ENCODE peak calls at places on chromosomes 2 and 18, in ten cellular contexts. V, J, E, R, A, N, C, G, X and O are unnamed samples.

GRCh38 chr18:46588971-46589660 is 67.9 kb downstream of the LOXHD1 start:
- DNase-seq in J (no peak), R (no peak), E (no peak), G (no peak), C (no peak), A (no peak), X (no peak), V (no peak), N (no peak), O (no peak)

GRCh38 chr2:66853585-66853984 is 418.7 kb downstream of the MEIS1 start:
- DNase-seq in R (no peak), E (no peak), V (no peak), J (no peak), X (peak; percentile 70), G (no peak), A (peak; percentile 94), N (no peak), C (no peak), O (no peak)

GRCh38 chr2:240139666-240140393 is 628 bp downstream of the OTOS start:
- DNase-seq in J (peak; percentile 37), R (no peak), C (peak; percentile 38), V (no peak), X (peak; percentile 49), E (no peak), A (no peak), G (no peak), N (no peak), O (no peak)

GRCh38 chr18:79476918-79477685 is 81.4 kb downstream of the NFATC1 start:
- DNase-seq in E (no peak), X (peak; percentile 18), A (peak; percentile 39), V (peak; percentile 8), N (no peak), C (peak; percentile 32), R (peak; percentile 55), G (no peak), J (peak; percentile 15), O (no peak)

GRCh38 chr2:1673160-1673944 is 71.0 kb downstream of the PXDN start:
- DNase-seq in G (no peak), N (no peak), A (peak; percentile 59), V (no peak), C (no peak), R (no peak), E (no peak), J (no peak), X (no peak), O (no peak)

GRCh38 chr18:8212893-8213805 is 396.1 kb upstream of the RAB12 start:
- DNase-seq in J (no peak), V (no peak), G (no peak), X (no peak), C (no peak), A (no peak), R (no peak), N (no peak), E (no peak), O (no peak)

GRCh38 chr2:234289789-234290188 is 207.1 kb downstream of the ARL4C start:
- DNase-seq in A (no peak), G (peak; percentile 33), X (peak; percentile 76), C (no peak), N (no peak), E (no peak), R (peak; percentile 66), V (no peak), J (no peak), O (no peak)

GRCh38 chr2:177245010-177245422 is 19.5 kb downstream of the NFE2L2 start:
- DNase-seq in J (no peak), X (no peak), V (no peak), R (no peak), G (no peak), N (no peak), A (no peak), C (no peak), E (no peak), O (no peak)

GRCh38 chr2:217889656-217890055 is 113.1 kb downstream of the TNS1 start:
- DNase-seq in C (no peak), A (no peak), V (no peak), N (no peak), G (no peak), R (no peak), X (no peak), J (no peak), E (no peak), O (no peak)

GRCh38 chr18:44778788-44779187 is 98.1 kb downstream of the SETBP1 start:
- DNase-seq in R (no peak), J (no peak), C (no peak), G (no peak), X (no peak), V (no peak), A (no peak), E (no peak), N (no peak), O (no peak)

GRCh38 chr2:112048887-112049286 is 6.2 kb upstream of the TMEM87B start:
- DNase-seq in V (no peak), N (no peak), X (no peak), E (no peak), J (no peak), A (no peak), C (no peak), G (no peak), R (peak; percentile 61), O (no peak)

DNA sequence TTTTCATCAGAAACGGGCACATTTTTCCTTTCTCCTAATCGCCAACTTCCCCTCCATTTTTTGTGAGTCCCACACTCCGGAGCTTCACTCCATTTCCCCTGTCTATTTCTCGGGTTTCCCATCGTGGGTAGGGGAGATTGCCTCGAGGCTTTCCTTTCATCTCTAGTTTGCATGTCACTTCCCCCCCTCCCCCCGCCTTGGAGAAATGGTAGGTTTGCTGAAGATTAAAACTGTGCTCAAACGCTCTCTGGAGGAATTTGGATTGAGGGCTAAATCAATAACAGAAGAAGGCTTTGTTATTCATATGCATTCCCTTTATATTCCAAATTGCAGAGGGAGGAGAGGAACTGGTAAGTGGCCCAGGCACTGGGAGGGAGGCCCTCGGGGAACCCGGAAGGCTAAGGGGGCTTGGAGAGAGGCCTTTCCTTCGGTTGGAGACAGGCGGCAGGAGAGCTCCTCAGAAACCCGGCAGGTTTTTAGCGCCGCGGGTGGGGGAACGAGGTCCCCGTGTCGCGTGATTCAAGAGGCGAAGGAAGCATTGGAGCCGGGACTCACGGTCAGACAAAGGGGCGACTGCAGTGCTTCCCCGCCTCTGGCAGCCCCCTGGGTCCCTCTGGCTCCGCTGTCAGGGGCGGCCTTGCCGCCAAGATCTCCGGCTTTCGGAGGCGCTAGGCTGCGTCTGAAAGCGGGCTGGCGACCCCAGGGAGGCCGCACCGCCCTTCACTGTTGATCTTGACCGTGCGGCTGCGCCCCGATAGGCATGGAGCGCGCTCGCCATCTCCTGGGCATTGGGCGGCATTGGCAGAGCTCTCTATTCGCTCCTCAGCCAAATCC is 2.4 kb upstream of the HOXD12 start:
- DNase-seq in R (peak; percentile 77), J (peak; percentile 79), E (peak; percentile 60), G (peak; percentile 26), V (peak; percentile 51), N (peak; percentile 32), X (peak; percentile 86), A (peak; percentile 92), C (peak; percentile 74), O (peak; percentile 44)
- H3K4me3 ChIP-seq in R (peak overlapping the region; percentile 63), J (peak overlapping the region; percentile 61), E (peak overlapping the region; percentile 49), G (peak overlapping the region; percentile 40), V (peak overlapping the region; percentile 64), N (no peak overlapping the region), X (peak overlapping the region; percentile 32), A (peak overlapping the region; percentile 67), C (peak overlapping the region; percentile 47), O (peak overlapping the region; percentile 44)

GRCh38 chr18:30675905-30676620 is 366.5 kb downstream of the DSC3 start:
- DNase-seq in G (no peak), C (no peak), J (no peak), R (no peak), V (no peak), A (no peak), X (no peak), N (no peak), E (no peak), O (no peak)
- H3K27ac ChIP-seq in G (no peak overlapping the region), C (no peak overlapping the region), J (no peak overlapping the region), R (no peak overlapping the region), V (no peak overlapping the region), A (no peak overlapping the region), X (no peak overlapping the region), N (no peak overlapping the region), E (no peak overlapping the region), O (no peak overlapping the region)

DNA sequence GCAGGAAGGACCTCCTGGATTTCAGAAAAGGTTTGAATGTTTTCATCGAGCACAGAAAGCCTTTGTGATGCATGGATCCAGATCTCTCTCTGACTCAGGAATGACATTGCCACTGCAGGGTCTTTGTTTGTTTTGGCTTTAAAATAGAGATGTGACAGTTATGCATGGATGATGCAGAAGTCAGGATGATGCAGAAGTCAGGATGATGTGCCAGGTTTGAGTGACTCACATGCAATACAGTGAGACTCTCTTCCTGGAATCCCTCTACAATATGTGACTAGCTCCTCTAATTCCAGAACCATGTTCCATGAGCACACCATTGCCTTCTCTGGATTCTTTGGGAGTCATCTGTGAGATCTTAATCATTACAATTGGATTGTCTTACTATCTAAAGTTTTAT is 177.9 kb upstream of the RAB6C start:
- DNase-seq in E (no peak), J (no peak), X (no peak), R (no peak), V (no peak), N (no peak), C (no peak), A (no peak), G (no peak), O (no peak)
- H3K4me3 ChIP-seq in E (no peak overlapping the region), J (no peak overlapping the region), X (no peak overlapping the region), R (no peak overlapping the region), V (no peak overlapping the region), N (no peak overlapping the region), C (no peak overlapping the region), A (no peak overlapping the region), G (no peak overlapping the region), O (no peak overlapping the region)

GRCh38 chr2:64637000-64637628 is 16.6 kb downstream of the SERTAD2 start:
- DNase-seq in R (peak; percentile 77), V (no peak), X (no peak), J (no peak), C (no peak), G (no peak), E (no peak), N (no peak), A (no peak), O (no peak)
- H3K27ac ChIP-seq in R (peak overlapping the region; percentile 88), V (no peak overlapping the region), X (no peak overlapping the region), J (peak overlapping the region; percentile 20), C (peak overlapping the region; percentile 50), G (no peak overlapping the region), E (no peak overlapping the region), N (no peak overlapping the region), A (no peak overlapping the region), O (peak overlapping the region; percentile 33)